ENCODE peak calls at places on chromosomes 12 and 14, in seven cellular contexts. K, U, L, H, A, J and T are unnamed samples.

GRCh38 chr14:49586673-49587460 is 687 bp upstream of the RPS29 start:
- DNase-seq in K (peak), U (peak), J (no peak), L (peak), A (peak), H (peak), T (no peak)

GRCh38 chr14:70708717-70709570 is 67.2 kb downstream of the TTC9 start:
- DNase-seq in U (no peak), K (no peak), J (no peak), L (no peak), H (no peak), A (no peak), T (peak)

GRCh38 chr12:106942775-106943174 is 12.9 kb upstream of the TMEM263 start:
- DNase-seq in U (no peak), L (no peak), J (no peak), H (no peak), K (no peak), A (no peak), T (no peak)

GRCh38 chr14:72812292-72812851 is 81.5 kb downstream of the DPF3 start:
- DNase-seq in J (no peak), H (no peak), K (no peak), L (no peak), U (peak), A (no peak), T (no peak)

GRCh38 chr14:59464651-59465569 is at the start of gene GPR135:
- DNase-seq in A (peak), L (peak), K (peak), J (peak), H (peak), U (peak), T (peak)

GRCh38 chr14:58807271-58807670 is 169.5 kb downstream of the DACT1 start:
- DNase-seq in L (peak), U (no peak), H (no peak), A (no peak), J (no peak), K (no peak), T (no peak)

GRCh38 chr14:104306450-104307040 is 168.2 kb downstream of the KIF26A start:
- DNase-seq in U (no peak), J (no peak), L (no peak), H (no peak), K (no peak), A (no peak), T (no peak)

GRCh38 chr14:67557118-67557517 is 24.0 kb downstream of the PLEKHH1 start:
- DNase-seq in K (no peak), U (no peak), J (no peak), L (peak), A (peak), H (no peak), T (no peak)

GRCh38 chr14:93797536-93797935 is 9.3 kb upstream of the PRIMA1 start:
- DNase-seq in K (no peak), A (no peak), L (no peak), J (no peak), U (no peak), H (no peak), T (no peak)

GRCh38 chr12:92055877-92056276 is 89.8 kb downstream of the BTG1 start:
- DNase-seq in U (no peak), J (no peak), K (peak), A (no peak), L (no peak), H (no peak), T (no peak)

GRCh38 chr12:122855071-122855829 is 20.0 kb downstream of the HIP1R start:
- DNase-seq in L (no peak), J (no peak), U (no peak), H (no peak), A (no peak), K (no peak), T (no peak)